ENCODE peak calls at places on chromosomes 12 and 14, in nine cellular contexts. Q is astrocyte of the spinal cord; O is stimulated activated effector memory CD8-positive, alpha-beta T cell treated with anti-CD3 and anti-CD28 coated beads, Interleukin-12 subunit alpha, Interleukin-12 subunit beta, amount 100 ng/mL, for 72 hours; E is WERI-Rb-1; D is osteocyte; U is Right ventricle myocardium superior; A is activated CD4-positive, alpha-beta T cell treated with anti-CD3 and anti-CD28 coated beads for 24 hours; W is activated gamma-delta T cell treated with Interleukin-2 at 50 U/mL for 16 hours; Z is germinal center. C is an unnamed sample.

GRCh38 chr14:29926228-29926627 is 1.4 kb downstream of the PRKD1 start:
- DNase-seq in D (no peak), E (no peak), O (no peak), Z (no peak), Q (no peak), A (no peak), W (no peak), U (no peak), C (no peak)

GRCh38 chr12:115983226-115983798 is 294.2 kb downstream of the MED13L start:
- DNase-seq in D (no peak), O (no peak), W (no peak), Z (no peak), A (no peak), U (no peak), Q (no peak), E (peak), C (no peak)

GRCh38 chr12:57941165-57941894 is at the start of gene ATP23:
- DNase-seq in E (peak), Q (peak), A (peak), W (peak), O (peak), D (peak), U (peak), Z (peak), C (peak)

GRCh38 chr14:54446201-54446693 is 5.1 kb upstream of the CNIH1 start:
- DNase-seq in W (no peak), O (no peak), Q (no peak), A (no peak), E (no peak), D (no peak), Z (no peak), U (no peak), C (no peak)

GRCh38 chr12:54421175-54421872 is 2.3 kb upstream of the ITGA5 start:
- DNase-seq in D (no peak), U (peak), W (no peak), A (no peak), O (no peak), Z (no peak), E (no peak), Q (peak), C (no peak)

GRCh38 chr12:124754949-124755800 is 108.5 kb downstream of the SCARB1 start:
- DNase-seq in A (no peak), W (peak), Q (peak), U (peak), O (no peak), E (peak), D (peak), Z (no peak), C (no peak)

GRCh38 chr12:88185988-88186387 is 43.9 kb downstream of the TMTC3 start:
- DNase-seq in Q (peak), A (no peak), U (no peak), W (no peak), Z (no peak), D (no peak), O (no peak), E (no peak), C (no peak)

GRCh38 chr12:109115404-109115757 is 1.0 kb upstream of the ACACB start:
- DNase-seq in W (no peak), D (no peak), U (no peak), E (no peak), Z (no peak), O (no peak), A (no peak), Q (no peak), C (no peak)

GRCh38 chr12:12560587-12561304 is 1.9 kb downstream of the DUSP16 start:
- DNase-seq in U (no peak), O (peak), E (peak), A (no peak), Q (peak), W (peak), Z (peak), D (no peak), C (no peak)

GRCh38 chr14:96735509-96735908 is 61.7 kb upstream of the VRK1 start:
- DNase-seq in U (no peak), E (no peak), Q (no peak), O (no peak), A (no peak), D (no peak), Z (no peak), W (no peak), C (no peak)

GRCh38 chr12:49665384-49665783 is 41.8 kb downstream of the FMNL3 start:
- DNase-seq in Q (peak), O (no peak), D (no peak), Z (no peak), A (no peak), W (no peak), E (no peak), U (no peak), C (no peak)

GRCh38 chr12:120590741-120591407 is 9.7 kb upstream of the POP5 start:
- DNase-seq in Z (no peak), E (no peak), O (no peak), Q (no peak), D (no peak), U (no peak), W (no peak), A (no peak), C (no peak)

GRCh38 chr14:68897559-68898160 is 81.4 kb downstream of the ACTN1 start:
- DNase-seq in D (no peak), U (no peak), E (no peak), W (no peak), Q (no peak), O (no peak), Z (no peak), A (no peak), C (no peak)

GRCh38 chr12:124007356-124007755 is 34.3 kb downstream of the ZNF664 start:
- DNase-seq in Q (no peak), D (no peak), Z (no peak), E (no peak), O (no peak), W (no peak), A (no peak), U (no peak), C (no peak)

GRCh38 chr14:80805136-80805535 is 136.4 kb downstream of the CEP128 start:
- DNase-seq in A (no peak), E (no peak), D (no peak), Z (no peak), Q (peak), O (no peak), W (no peak), U (no peak), C (no peak)